ENCODE peak calls at places on chromosomes 7 and 10, in five cellular contexts. One of them, this sample, is unnamed.

GRCh38 chr7:106772655-106773108 is 92.4 kb upstream of the PIK3CG start:
- DNase-seq in Calu3: no peak
- DNase-seq in RWPE1: peak
- DNase-seq in astrocyte of the spinal cord: peak
- DNase-seq in BJ: peak
- DNase-seq in this sample: no peak

GRCh38 chr7:135930565-135931423 is 46.4 kb downstream of the MTPN start:
- DNase-seq in astrocyte of the spinal cord: peak
- DNase-seq in Calu3: no peak
- DNase-seq in BJ: peak
- DNase-seq in RWPE1: no peak
- DNase-seq in this sample: no peak

GRCh38 chr10:43953672-43954071 is 305.0 kb upstream of the ZNF32 start:
- DNase-seq in BJ: no peak
- DNase-seq in Calu3: no peak
- DNase-seq in RWPE1: no peak
- DNase-seq in astrocyte of the spinal cord: no peak
- DNase-seq in this sample: no peak

GRCh38 chr10:91709394-91709798 is 76.5 kb upstream of the PPP1R3C start:
- DNase-seq in BJ: no peak
- DNase-seq in astrocyte of the spinal cord: peak
- DNase-seq in Calu3: no peak
- DNase-seq in RWPE1: peak
- DNase-seq in this sample: no peak

GRCh38 chr7:148982596-148983219 is 45.6 kb downstream of the PDIA4 start:
- DNase-seq in astrocyte of the spinal cord: peak
- DNase-seq in BJ: no peak
- DNase-seq in Calu3: no peak
- DNase-seq in RWPE1: no peak
- DNase-seq in this sample: no peak

GRCh38 chr10:96374639-96374984 is 15.8 kb upstream of the OPALIN start:
- DNase-seq in RWPE1: no peak
- DNase-seq in BJ: no peak
- DNase-seq in astrocyte of the spinal cord: no peak
- DNase-seq in Calu3: no peak
- DNase-seq in this sample: peak

GRCh38 chr7:495326-495725 is 24.3 kb downstream of the PDGFA start:
- DNase-seq in astrocyte of the spinal cord: no peak
- DNase-seq in RWPE1: no peak
- DNase-seq in BJ: no peak
- DNase-seq in Calu3: no peak
- DNase-seq in this sample: no peak

GRCh38 chr7:95478139-95479037 is 7.4 kb upstream of the ASB4 start:
- DNase-seq in Calu3: peak
- DNase-seq in RWPE1: no peak
- DNase-seq in astrocyte of the spinal cord: peak
- DNase-seq in BJ: no peak
- DNase-seq in this sample: peak

GRCh38 chr10:113064039-113064438 is 114.0 kb downstream of the TCF7L2 start:
- DNase-seq in astrocyte of the spinal cord: no peak
- DNase-seq in BJ: no peak
- DNase-seq in RWPE1: no peak
- DNase-seq in Calu3: no peak
- DNase-seq in this sample: no peak

GRCh38 chr10:63563623-63564022 is 42.4 kb downstream of the REEP3 start:
- DNase-seq in astrocyte of the spinal cord: no peak
- DNase-seq in RWPE1: no peak
- DNase-seq in Calu3: no peak
- DNase-seq in BJ: no peak
- DNase-seq in this sample: no peak

GRCh38 chr7:128915841-128916642 is 5.5 kb upstream of the KCP start:
- DNase-seq in RWPE1: no peak
- DNase-seq in Calu3: no peak
- DNase-seq in BJ: no peak
- DNase-seq in astrocyte of the spinal cord: no peak
- DNase-seq in this sample: no peak

GRCh38 chr7:149818536-149818840 is 19.7 kb upstream of the ZNF862 start:
- DNase-seq in BJ: no peak
- DNase-seq in Calu3: no peak
- DNase-seq in astrocyte of the spinal cord: no peak
- DNase-seq in RWPE1: no peak
- DNase-seq in this sample: no peak

GRCh38 chr7:11082552-11083213 is 109.0 kb downstream of the PHF14 start:
- DNase-seq in BJ: no peak
- DNase-seq in Calu3: no peak
- DNase-seq in RWPE1: peak
- DNase-seq in astrocyte of the spinal cord: no peak
- DNase-seq in this sample: no peak

GRCh38 chr10:32751582-32751981 is 206.4 kb downstream of the ITGB1 start:
- DNase-seq in Calu3: no peak
- DNase-seq in BJ: no peak
- DNase-seq in RWPE1: no peak
- DNase-seq in astrocyte of the spinal cord: no peak
- DNase-seq in this sample: no peak

GRCh38 chr7:74709880-74710671 is 52.6 kb downstream of the GTF2I start:
- DNase-seq in RWPE1: no peak
- DNase-seq in Calu3: no peak
- DNase-seq in BJ: no peak
- DNase-seq in astrocyte of the spinal cord: no peak
- DNase-seq in this sample: no peak

GRCh38 chr7:17601921-17602320 is 303.5 kb downstream of the AHR start:
- DNase-seq in astrocyte of the spinal cord: no peak
- DNase-seq in Calu3: no peak
- DNase-seq in BJ: no peak
- DNase-seq in RWPE1: no peak
- DNase-seq in this sample: no peak

GRCh38 chr7:46784746-46785145 is 797.2 kb downstream of the TNS3 start:
- DNase-seq in Calu3: peak
- DNase-seq in BJ: peak
- DNase-seq in astrocyte of the spinal cord: peak
- DNase-seq in RWPE1: peak
- DNase-seq in this sample: no peak

GRCh38 chr7:38630720-38631673 is at the start of gene AMPH:
- DNase-seq in RWPE1: no peak
- DNase-seq in astrocyte of the spinal cord: peak
- DNase-seq in BJ: peak
- DNase-seq in Calu3: no peak
- DNase-seq in this sample: peak

GRCh38 chr10:56586391-56586790 is 225.3 kb upstream of the ZWINT start:
- DNase-seq in RWPE1: no peak
- DNase-seq in Calu3: no peak
- DNase-seq in BJ: no peak
- DNase-seq in astrocyte of the spinal cord: peak
- DNase-seq in this sample: no peak

GRCh38 chr7:131897016-131897789 is 340.8 kb upstream of the PODXL start:
- DNase-seq in RWPE1: peak
- DNase-seq in Calu3: no peak
- DNase-seq in BJ: peak
- DNase-seq in astrocyte of the spinal cord: peak
- DNase-seq in this sample: no peak
- TF ChIP-seq CTCF in RWPE1: no peak
- TF ChIP-seq CTCF in Calu3: no peak
- TF ChIP-seq CTCF in BJ: no peak
- TF ChIP-seq CTCF in astrocyte of the spinal cord: peak
- TF ChIP-seq CTCF in this sample: no peak

GRCh38 chr10:34786464-34786863 is 28.6 kb downstream of the PARD3 start:
- DNase-seq in Calu3: no peak
- DNase-seq in astrocyte of the spinal cord: no peak
- DNase-seq in BJ: peak
- DNase-seq in RWPE1: no peak
- DNase-seq in this sample: no peak

GRCh38 chr10:34775044-34775637 is 40.0 kb downstream of the PARD3 start:
- DNase-seq in Calu3: no peak
- DNase-seq in astrocyte of the spinal cord: no peak
- DNase-seq in RWPE1: no peak
- DNase-seq in BJ: no peak
- DNase-seq in this sample: no peak

GRCh38 chr10:34781709-34782108 is 33.4 kb downstream of the PARD3 start:
- DNase-seq in BJ: no peak
- DNase-seq in Calu3: no peak
- DNase-seq in RWPE1: no peak
- DNase-seq in astrocyte of the spinal cord: no peak
- DNase-seq in this sample: no peak

GRCh38 chr10:34776090-34776690 is 38.9 kb downstream of the PARD3 start:
- DNase-seq in Calu3: no peak
- DNase-seq in astrocyte of the spinal cord: no peak
- DNase-seq in RWPE1: no peak
- DNase-seq in BJ: no peak
- DNase-seq in this sample: no peak

DNA sequence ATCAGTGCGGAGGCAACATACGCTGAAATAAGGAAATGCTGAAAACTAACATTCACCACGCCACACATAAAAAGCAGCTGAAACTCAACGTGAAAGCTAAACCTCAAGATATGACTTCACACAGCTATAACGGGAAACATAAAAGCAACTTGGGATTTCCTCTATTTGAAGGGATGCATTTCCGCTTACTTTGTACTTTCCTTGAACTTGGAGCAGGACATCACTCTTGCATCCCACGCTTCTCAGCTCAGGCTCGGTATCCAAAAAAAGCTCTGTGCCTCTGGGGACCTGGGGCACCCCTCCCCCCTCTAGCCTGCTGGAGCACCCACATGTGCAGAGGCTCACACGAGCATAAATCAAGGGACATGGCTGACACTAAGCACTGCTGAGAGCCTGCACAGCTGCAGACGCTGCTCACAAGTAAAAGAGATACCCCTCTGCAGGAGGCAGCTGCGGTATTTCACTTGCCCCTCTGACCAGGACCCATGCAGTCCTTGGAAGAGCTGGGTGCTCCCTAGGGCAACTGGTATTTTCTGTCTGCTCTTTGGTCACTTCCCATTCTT is 34.2 kb downstream of the PARD3 start:
- DNase-seq in BJ: no peak
- DNase-seq in astrocyte of the spinal cord: peak
- DNase-seq in RWPE1: no peak
- DNase-seq in Calu3: no peak
- DNase-seq in this sample: no peak
- TF ChIP-seq CTCF in BJ: no peak
- TF ChIP-seq CTCF in astrocyte of the spinal cord: no peak
- TF ChIP-seq CTCF in RWPE1: no peak
- TF ChIP-seq CTCF in Calu3: no peak
- TF ChIP-seq CTCF in this sample: no peak

GRCh38 chr10:12947741-12948140 is 53.8 kb downstream of the CCDC3 start:
- DNase-seq in astrocyte of the spinal cord: no peak
- DNase-seq in Calu3: no peak
- DNase-seq in RWPE1: no peak
- DNase-seq in BJ: no peak
- DNase-seq in this sample: no peak

GRCh38 chr10:12950583-12951128 is 50.9 kb downstream of the CCDC3 start:
- DNase-seq in BJ: no peak
- DNase-seq in astrocyte of the spinal cord: no peak
- DNase-seq in Calu3: no peak
- DNase-seq in RWPE1: no peak
- DNase-seq in this sample: no peak

GRCh38 chr10:12945709-12946359 is 55.7 kb downstream of the CCDC3 start:
- DNase-seq in BJ: no peak
- DNase-seq in RWPE1: no peak
- DNase-seq in Calu3: no peak
- DNase-seq in astrocyte of the spinal cord: peak
- DNase-seq in this sample: no peak

GRCh38 chr10:12946372-12946771 is 55.1 kb downstream of the CCDC3 start:
- DNase-seq in astrocyte of the spinal cord: no peak
- DNase-seq in RWPE1: no peak
- DNase-seq in Calu3: no peak
- DNase-seq in BJ: no peak
- DNase-seq in this sample: no peak

GRCh38 chr10:12949248-12949647 is 52.3 kb downstream of the CCDC3 start:
- DNase-seq in Calu3: no peak
- DNase-seq in astrocyte of the spinal cord: no peak
- DNase-seq in RWPE1: no peak
- DNase-seq in BJ: no peak
- DNase-seq in this sample: no peak
- TF ChIP-seq CTCF in Calu3: no peak
- TF ChIP-seq CTCF in astrocyte of the spinal cord: peak
- TF ChIP-seq CTCF in RWPE1: no peak
- TF ChIP-seq CTCF in BJ: no peak
- TF ChIP-seq CTCF in this sample: peak

DNA sequence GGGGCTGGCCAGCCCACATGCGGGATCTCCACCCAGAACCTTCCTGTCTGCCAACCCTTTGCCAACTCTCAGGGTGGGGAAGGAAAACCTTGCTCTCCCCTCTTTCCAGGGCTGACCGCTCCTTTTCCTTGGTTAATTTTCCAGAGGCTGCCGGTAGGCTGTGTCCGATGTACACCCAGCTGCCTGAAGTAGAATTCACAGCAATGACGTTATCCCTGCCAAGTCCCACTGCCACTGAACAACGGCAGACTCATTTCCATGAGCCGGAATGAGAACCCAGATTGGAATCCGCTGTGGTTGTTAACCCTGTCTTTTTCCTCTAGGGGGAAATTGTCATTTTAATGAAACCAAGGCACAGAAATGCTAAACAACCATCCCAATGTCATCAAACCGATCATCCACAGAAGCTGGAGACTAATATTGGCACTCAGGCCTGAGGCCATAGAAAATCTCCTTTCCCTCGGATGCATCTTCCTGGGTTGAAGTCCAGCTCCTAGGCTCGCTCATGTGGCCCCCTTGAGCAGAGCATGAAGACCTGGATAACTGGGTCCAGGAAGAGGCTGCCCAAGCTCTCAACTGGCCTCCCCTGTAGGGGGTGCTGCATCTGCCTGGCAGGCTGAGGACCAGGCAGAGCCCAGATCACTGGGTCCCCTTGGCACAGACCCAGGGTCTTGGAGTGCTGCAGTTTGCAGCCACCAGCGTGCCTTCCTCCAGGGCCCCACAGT is 30.4 kb downstream of the KLRG2 start:
- DNase-seq in RWPE1: no peak
- DNase-seq in BJ: no peak
- DNase-seq in astrocyte of the spinal cord: peak
- DNase-seq in Calu3: no peak
- DNase-seq in this sample: no peak
- TF ChIP-seq CTCF in RWPE1: no peak
- TF ChIP-seq CTCF in BJ: no peak
- TF ChIP-seq CTCF in astrocyte of the spinal cord: no peak
- TF ChIP-seq CTCF in Calu3: no peak
- TF ChIP-seq CTCF in this sample: no peak

GRCh38 chr7:44965937-44966730 is 12.7 kb downstream of the MYO1G start:
- DNase-seq in astrocyte of the spinal cord: no peak
- DNase-seq in RWPE1: no peak
- DNase-seq in Calu3: no peak
- DNase-seq in BJ: no peak
- DNase-seq in this sample: no peak

GRCh38 chr7:44966731-44967538 is 11.9 kb downstream of the MYO1G start:
- DNase-seq in BJ: no peak
- DNase-seq in astrocyte of the spinal cord: no peak
- DNase-seq in Calu3: no peak
- DNase-seq in RWPE1: no peak
- DNase-seq in this sample: no peak

GRCh38 chr7:44969701-44970494 is 8.9 kb downstream of the MYO1G start:
- DNase-seq in BJ: no peak
- DNase-seq in Calu3: no peak
- DNase-seq in RWPE1: no peak
- DNase-seq in astrocyte of the spinal cord: no peak
- DNase-seq in this sample: no peak

GRCh38 chr7:44969049-44969700 is 9.6 kb downstream of the MYO1G start:
- DNase-seq in BJ: no peak
- DNase-seq in RWPE1: no peak
- DNase-seq in Calu3: no peak
- DNase-seq in astrocyte of the spinal cord: no peak
- DNase-seq in this sample: no peak

GRCh38 chr7:44967571-44968446 is 11.0 kb downstream of the MYO1G start:
- DNase-seq in Calu3: no peak
- DNase-seq in RWPE1: no peak
- DNase-seq in BJ: no peak
- DNase-seq in astrocyte of the spinal cord: no peak
- DNase-seq in this sample: peak
- TF ChIP-seq CTCF in Calu3: no peak
- TF ChIP-seq CTCF in RWPE1: no peak
- TF ChIP-seq CTCF in BJ: peak
- TF ChIP-seq CTCF in astrocyte of the spinal cord: peak
- TF ChIP-seq CTCF in this sample: no peak